ENCODE peak calls at places on chromosomes 4 and X, in four cellular contexts. N is HEK293T, I is K562, J is HepG2. R is an unnamed sample.

GRCh38 chr4:1975880-1976279 is 32.9 kb downstream of the NELFA start:
- DNase-seq in N (no peak), J (no peak), I (no peak), R (no peak)

GRCh38 chr4:56149601-56150000 is 200.9 kb downstream of the CEP135 start:
- DNase-seq in J (no peak), I (no peak), N (no peak), R (no peak)

GRCh38 chr4:84497220-84497834 is 1.8 kb downstream of the NKX6-1 start:
- DNase-seq in N (peak), I (no peak), J (no peak), R (peak)

GRCh38 chrX:125298871-125299270 is 20.8 kb upstream of the TEX13C start:
- DNase-seq in J (no peak), I (no peak), N (no peak), R (no peak)

GRCh38 chr4:47017494-47017893 is 13.9 kb upstream of the GABRB1 start:
- DNase-seq in I (no peak), J (no peak), N (no peak), R (no peak)

GRCh38 chrX:130330146-130330545 is 9.6 kb upstream of the SLC25A14 start:
- DNase-seq in J (no peak), N (no peak), I (no peak), R (no peak)

GRCh38 chr4:2321279-2322196 is 59.6 kb upstream of the MXD4 start:
- DNase-seq in J (no peak), N (no peak), I (no peak), R (no peak)

GRCh38 chr4:101236097-101236496 is 111.2 kb downstream of the PPP3CA start:
- DNase-seq in N (no peak), J (no peak), I (no peak), R (no peak)

GRCh38 chr4:140095694-140096482 is 58.1 kb downstream of the MAML3 start:
- DNase-seq in N (no peak), J (no peak), I (peak), R (no peak)

GRCh38 chrX:50839730-50840129 is 25.7 kb upstream of the SHROOM4 start:
- DNase-seq in I (no peak), J (no peak), N (no peak), R (no peak)

GRCh38 chrX:82692991-82693390 is 815.1 kb upstream of the POU3F4 start:
- DNase-seq in N (no peak), I (no peak), J (no peak), R (no peak)

GRCh38 chrX:26952213-26952612 is 510.9 kb downstream of the PPP4R3C start:
- DNase-seq in I (no peak), N (no peak), J (no peak), R (no peak)
- TF ChIP-seq ELF4 in I (no peak), N (no peak), J (no peak), R (no peak)

DNA sequence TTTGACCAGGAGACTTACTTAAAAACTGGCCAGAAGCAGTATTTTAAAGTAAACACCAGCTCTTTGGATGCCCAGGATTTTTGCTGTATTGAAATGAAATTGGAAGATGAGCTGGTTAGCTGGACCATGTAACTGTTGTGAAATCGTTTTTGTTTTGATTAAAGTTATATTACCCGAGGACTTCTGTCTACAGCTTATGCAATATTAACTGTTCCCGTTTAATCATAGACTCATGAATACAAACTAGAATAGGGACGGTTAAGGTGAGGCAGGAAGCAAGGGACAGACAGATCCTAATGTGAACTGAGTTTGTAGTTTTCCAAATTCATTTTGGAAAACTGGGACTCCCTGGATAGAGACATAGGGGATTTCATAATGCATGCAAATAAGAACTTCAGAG is 304.2 kb downstream of the AFF2 start:
- DNase-seq in J (no peak), N (no peak), I (no peak), R (no peak)
- TF ChIP-seq ELF4 in J (no peak), N (no peak), I (no peak), R (no peak)

GRCh38 chr4:7377223-7377865 is 57.4 kb downstream of the PSAPL1 start:
- DNase-seq in N (no peak), I (no peak), J (no peak), R (no peak)
- TF ChIP-seq ELF4 in N (no peak), I (no peak), J (no peak), R (no peak)

GRCh38 chr4:146637853-146638800 is 566 bp upstream of the POU4F2 start:
- DNase-seq in I (no peak), N (peak), J (no peak), R (peak)
- TF ChIP-seq ELF4 in I (no peak), N (no peak), J (no peak), R (no peak)

GRCh38 chr4:66045913-66046312 is 375.6 kb upstream of the EPHA5 start:
- DNase-seq in N (no peak), J (no peak), I (no peak), R (no peak)

GRCh38 chr4:66052426-66052825 is 382.1 kb upstream of the EPHA5 start:
- DNase-seq in J (no peak), I (no peak), N (no peak), R (no peak)

DNA sequence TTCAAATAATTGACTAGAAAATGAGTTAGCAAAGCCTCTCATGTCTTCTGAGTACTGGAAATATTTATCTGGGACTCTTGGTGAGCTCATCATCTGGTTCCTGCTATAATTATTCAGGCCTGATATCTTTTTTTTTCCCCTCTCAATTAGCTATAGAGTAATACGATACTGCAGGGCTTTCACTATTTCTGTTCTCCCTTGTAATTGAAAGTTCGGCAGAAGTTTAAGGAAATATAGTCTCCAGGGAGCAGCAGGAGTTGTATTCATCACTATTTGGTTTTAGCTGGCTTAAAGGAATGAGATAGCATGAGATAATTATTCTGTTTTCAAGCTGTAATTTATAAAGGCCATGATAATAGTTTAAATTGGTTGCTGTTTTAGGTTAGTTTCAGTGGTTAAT is 378.6 kb upstream of the EPHA5 start:
- DNase-seq in I (no peak), J (no peak), N (no peak), R (no peak)
- TF ChIP-seq ELF4 in I (no peak), J (no peak), N (no peak), R (no peak)

DNA sequence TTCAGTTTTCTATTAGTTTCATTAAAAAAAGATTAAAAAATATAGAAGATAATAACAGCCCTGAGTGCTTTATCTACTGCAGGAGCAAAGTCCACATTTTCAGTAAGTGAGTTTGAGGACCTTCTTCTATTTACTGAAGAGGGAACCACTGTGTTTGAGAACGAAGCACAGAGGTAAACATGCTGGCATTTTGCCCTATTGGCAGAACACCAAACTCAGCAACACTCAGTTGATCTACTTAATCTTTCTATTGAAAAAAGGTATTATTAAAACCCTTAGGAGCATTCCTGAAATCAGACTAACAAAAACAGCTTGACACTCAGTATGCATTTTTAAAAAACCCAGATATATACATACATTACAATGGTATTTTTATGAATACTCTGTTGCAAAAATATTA is 1496.7 kb downstream of the TECRL start:
- DNase-seq in N (no peak), J (peak), I (no peak), R (no peak)
- TF ChIP-seq ELF4 in N (no peak), J (no peak), I (no peak), R (no peak)

GRCh38 chrX:154436597-154437397 is at the start of gene GDI1:
- DNase-seq in J (no peak), N (peak), I (peak), R (peak)
- TF ChIP-seq ELF4 in J (no peak), N (no peak), I (no peak), R (no peak)

DNA sequence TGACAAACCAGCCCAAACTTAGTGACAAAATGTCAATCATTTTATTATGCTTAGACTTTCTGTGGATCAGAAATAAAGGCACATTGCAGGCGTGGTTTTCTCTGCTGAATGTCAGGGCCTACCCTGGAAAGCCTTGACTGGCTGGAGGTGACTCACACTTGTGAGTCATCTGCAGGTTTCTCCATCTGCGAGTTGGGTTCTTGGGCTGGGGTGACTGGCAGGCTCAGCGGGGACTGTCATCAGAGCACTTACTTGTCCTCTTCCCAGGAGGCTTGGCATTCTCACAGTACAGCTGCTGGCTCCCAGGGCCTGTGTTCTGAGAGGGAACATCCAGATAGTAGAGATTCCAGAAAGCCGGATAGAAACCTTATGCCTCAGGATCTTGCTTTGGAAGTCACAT is 153.8 kb upstream of the AGA start:
- DNase-seq in N (peak), I (peak), J (peak), R (peak)
- TF ChIP-seq ELF4 in N (no peak), I (no peak), J (no peak), R (no peak)

DNA sequence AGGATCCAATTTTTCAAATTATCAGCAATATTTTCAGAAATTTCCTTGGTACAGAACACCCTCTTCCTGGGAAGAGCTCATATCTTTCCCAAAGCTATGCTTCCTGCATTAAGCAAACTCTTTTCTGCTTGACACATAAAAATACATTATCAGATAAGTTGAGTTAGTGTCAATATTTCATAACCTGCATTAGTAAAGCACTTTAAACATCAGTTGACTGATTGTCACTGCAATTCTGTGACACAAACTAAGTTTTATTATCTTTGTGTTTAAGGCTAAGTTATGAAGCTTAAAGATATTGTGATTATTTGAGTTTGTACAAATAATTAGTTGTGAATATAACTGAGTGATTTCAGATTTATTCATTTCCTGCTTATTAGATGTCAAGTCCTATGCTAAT is 1045.4 kb upstream of the GRID2 start:
- DNase-seq in N (no peak), J (no peak), I (no peak), R (no peak)
- TF ChIP-seq ELF4 in N (no peak), J (no peak), I (no peak), R (no peak)

GRCh38 chr4:75672461-75673026 is 667 bp downstream of the G3BP2 start:
- DNase-seq in I (peak), J (peak), N (peak), R (peak)

GRCh38 chr4:75673027-75673958 is at the start of gene G3BP2:
- DNase-seq in N (peak), I (peak), J (peak), R (peak)

GRCh38 chr4:75675004-75675531 is 1.9 kb upstream of the G3BP2 start:
- DNase-seq in J (no peak), I (no peak), N (no peak), R (no peak)

GRCh38 chr4:75673959-75674328 is 733 bp upstream of the G3BP2 start:
- DNase-seq in I (peak), J (no peak), N (no peak), R (no peak)

DNA sequence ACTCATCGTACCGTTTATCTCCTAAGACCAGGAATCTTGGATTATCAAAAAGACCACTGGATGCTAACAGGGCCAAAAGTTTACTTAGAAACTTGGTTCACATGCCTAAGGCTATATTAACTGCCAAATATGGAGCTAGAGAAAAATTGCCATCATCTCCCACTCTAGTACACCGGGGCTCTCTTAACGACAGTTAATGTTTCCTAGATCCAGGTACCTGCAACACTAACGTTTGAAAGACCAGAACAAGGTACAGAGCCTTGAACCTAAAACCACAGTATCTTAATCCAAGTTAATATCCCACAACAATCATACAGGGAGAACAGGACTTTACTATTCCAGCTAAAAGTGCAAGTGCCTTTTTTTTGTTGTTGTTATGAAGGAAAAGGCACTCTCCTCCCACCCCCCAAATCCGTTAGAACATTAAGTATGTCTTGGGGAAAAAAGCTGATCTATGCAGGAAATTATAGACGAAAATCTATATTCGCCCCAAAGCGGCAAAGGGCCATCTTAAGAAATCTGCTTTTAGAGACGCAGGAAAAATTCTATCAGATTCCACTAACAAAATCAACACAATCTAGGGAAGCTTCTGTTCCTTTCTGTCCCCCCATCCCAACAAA is 1.3 kb downstream of the G3BP2 start:
- DNase-seq in N (no peak), I (no peak), J (no peak), R (no peak)
- TF ChIP-seq ELF4 in N (no peak), I (no peak), J (no peak), R (no peak)

R was measured in WTC11.